ENCODE peak calls at places on chromosomes 16 and 17, in six cellular contexts. Y is right atrium auricular region; W is neuronal stem cell; H is aorta; E is A549; F is CD4-positive, alpha-beta T cell. D is an unnamed sample.

GRCh38 chr17:47967607-47968252 is 3.2 kb upstream of the CDK5RAP3 start:
- DNase-seq in H (no peak), Y (no peak), F (no peak), E (peak), W (no peak), D (no peak)

GRCh38 chr17:14301279-14301760 is 439 bp downstream of the HS3ST3B1 start:
- DNase-seq in H (no peak), E (peak), F (peak), W (no peak), Y (no peak), D (no peak)

GRCh38 chr16:58041628-58041955 is 16.0 kb downstream of the MMP15 start:
- DNase-seq in H (no peak), W (no peak), F (no peak), Y (no peak), E (no peak), D (no peak)

GRCh38 chr16:29900102-29900887 is at the start of gene ASPHD1:
- DNase-seq in F (peak), H (peak), E (peak), Y (no peak), W (peak), D (peak)

GRCh38 chr17:79844869-79845600 is 5.8 kb upstream of the CBX4 start:
- DNase-seq in Y (no peak), W (no peak), E (peak), H (peak), F (peak), D (no peak)

GRCh38 chr16:55562936-55563335 is 3.5 kb upstream of the CAPNS2 start:
- DNase-seq in E (no peak), Y (no peak), H (no peak), W (no peak), F (no peak), D (no peak)

GRCh38 chr17:10177921-10178788 is 20.3 kb downstream of the GAS7 start:
- DNase-seq in H (peak), F (no peak), Y (no peak), W (no peak), E (no peak), D (no peak)

GRCh38 chr17:14471052-14471451 is 170.2 kb downstream of the HS3ST3B1 start:
- DNase-seq in W (no peak), Y (no peak), E (peak), F (no peak), H (no peak), D (no peak)

GRCh38 chr16:55389426-55390073 is 65.5 kb downstream of the IRX6 start:
- DNase-seq in F (no peak), Y (no peak), W (no peak), H (no peak), E (no peak), D (peak)

GRCh38 chr17:61168506-61168905 is 231.1 kb upstream of the TBX2 start:
- DNase-seq in H (no peak), Y (no peak), F (no peak), E (no peak), W (no peak), D (no peak)

GRCh38 chr16:8026450-8026849 is 563.9 kb downstream of the TMEM114 start:
- DNase-seq in W (peak), F (no peak), E (no peak), Y (no peak), H (no peak), D (no peak)

GRCh38 chr16:85777583-85778310 is 21.6 kb downstream of the EMC8 start:
- DNase-seq in Y (no peak), E (no peak), F (no peak), W (no peak), H (no peak), D (no peak)

GRCh38 chr17:44119062-44119461 is 4.4 kb downstream of the HDAC5 start:
- DNase-seq in W (no peak), E (no peak), F (no peak), Y (no peak), H (no peak), D (no peak)

GRCh38 chr16:84689126-84689525 is 10.7 kb upstream of the USP10 start:
- DNase-seq in F (no peak), E (no peak), W (no peak), H (no peak), Y (no peak), D (no peak)

GRCh38 chr17:68461122-68461539 is 3.8 kb upstream of the WIPI1 start:
- DNase-seq in W (no peak), Y (no peak), H (no peak), F (no peak), E (no peak), D (no peak)
- H3K27ac ChIP-seq in W (no peak), Y (peak), H (no peak), F (no peak), E (no peak), D (no peak)

GRCh38 chr16:53304334-53304733 is 129.9 kb upstream of the RBL2 start:
- DNase-seq in W (no peak), E (no peak), Y (no peak), H (no peak), F (no peak), D (no peak)

GRCh38 chr16:53309457-53309856 is 124.8 kb upstream of the RBL2 start:
- DNase-seq in Y (no peak), H (no peak), F (no peak), W (no peak), E (no peak), D (no peak)

DNA sequence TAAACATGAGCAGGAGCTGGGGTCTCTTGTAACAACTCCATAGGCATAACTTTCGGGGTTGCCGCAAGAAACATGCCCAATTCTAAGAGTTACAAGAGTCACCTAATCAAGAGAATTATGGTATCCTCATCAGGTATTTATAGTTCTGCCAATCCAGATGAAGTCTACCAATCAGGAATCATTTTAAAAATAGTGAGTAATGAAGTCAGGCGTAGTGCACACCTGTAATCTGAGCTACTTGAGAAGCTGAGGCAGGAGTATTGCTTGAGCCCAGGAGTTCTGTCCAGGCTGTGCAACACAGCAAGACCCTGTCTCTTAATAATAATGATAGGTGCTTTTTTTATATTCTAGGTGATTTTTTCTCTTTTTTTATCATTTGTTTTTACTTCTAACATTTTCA is 128.5 kb upstream of the RBL2 start:
- DNase-seq in E (no peak), F (no peak), Y (no peak), W (no peak), H (no peak), D (no peak)
- H3K27ac ChIP-seq in E (no peak), F (no peak), Y (no peak), W (no peak), H (no peak), D (no peak)

DNA sequence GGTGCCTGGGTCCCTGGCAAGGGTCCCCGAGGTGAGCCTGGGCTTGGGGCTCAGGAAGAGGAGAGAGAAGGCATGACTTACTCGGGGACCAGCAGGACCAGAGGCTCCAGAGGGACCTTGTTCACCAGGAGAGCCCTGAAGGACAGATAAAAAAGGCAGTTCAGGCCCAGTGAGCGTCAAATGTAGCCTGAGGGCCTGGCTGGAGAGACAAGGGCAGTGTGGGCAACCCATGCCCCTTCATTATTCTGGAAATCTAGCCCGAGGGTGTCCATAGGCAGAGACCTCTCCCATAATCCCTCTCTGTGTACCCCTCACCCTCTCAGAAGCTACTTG is 14.1 kb downstream of the COL1A1 start:
- DNase-seq in H (no peak), Y (no peak), E (no peak), F (no peak), W (no peak), D (no peak)
- H3K27ac ChIP-seq in H (peak), Y (no peak), E (peak), F (no peak), W (no peak), D (no peak)

GRCh38 chr16:20871258-20871657 is 28.9 kb downstream of the DCUN1D3 start:
- DNase-seq in F (no peak), E (no peak), H (no peak), Y (no peak), W (no peak), D (no peak)
- H3K27ac ChIP-seq in F (no peak), E (no peak), H (peak), Y (peak), W (no peak), D (no peak)

GRCh38 chr17:81515530-81516041 is 3.0 kb upstream of the ACTG1 start:
- DNase-seq in H (no peak), E (no peak), Y (no peak), W (no peak), F (no peak), D (no peak)

GRCh38 chr17:81518113-81518784 is 5.7 kb upstream of the ACTG1 start:
- DNase-seq in W (no peak), Y (no peak), H (no peak), F (no peak), E (no peak), D (no peak)

GRCh38 chr17:81516439-81516838 is 3.8 kb upstream of the ACTG1 start:
- DNase-seq in E (no peak), Y (no peak), H (no peak), F (no peak), W (no peak), D (no peak)

GRCh38 chr17:81517339-81518112 is 4.9 kb upstream of the ACTG1 start:
- DNase-seq in Y (no peak), W (no peak), F (no peak), E (no peak), H (no peak), D (no peak)

DNA sequence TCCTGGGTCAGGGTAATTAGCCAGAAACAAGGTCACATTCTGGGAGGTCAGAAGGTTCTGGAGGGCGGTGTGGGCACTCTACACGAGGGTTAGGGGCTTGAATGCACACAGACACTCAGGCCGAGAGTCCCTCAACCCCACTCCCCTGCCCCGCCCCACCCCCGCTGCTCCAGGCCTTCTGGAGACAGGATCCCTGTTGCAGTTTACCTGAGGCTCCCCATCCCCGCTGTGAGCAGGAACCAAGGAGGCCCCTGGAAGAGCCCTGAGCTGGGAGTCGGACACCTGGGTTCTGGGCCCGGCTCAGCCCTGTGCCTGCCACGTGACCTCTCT is 4.4 kb upstream of the ACTG1 start:
- DNase-seq in Y (no peak), W (no peak), E (no peak), H (no peak), F (no peak), D (no peak)
- H3K27ac ChIP-seq in Y (peak), W (no peak), E (peak), H (peak), F (peak), D (no peak)

GRCh38 chr16:49811630-49812334 is 44.1 kb downstream of the ZNF423 start:
- DNase-seq in H (no peak), E (no peak), F (no peak), Y (no peak), W (no peak), D (no peak)
- H3K27ac ChIP-seq in H (no peak), E (no peak), F (no peak), Y (no peak), W (peak), D (no peak)

GRCh38 chr17:21284319-21285163 is at the start of gene MAP2K3:
- DNase-seq in Y (peak), F (peak), H (peak), E (peak), W (peak), D (peak)

GRCh38 chr17:21283482-21284318 is 811 bp upstream of the MAP2K3 start:
- DNase-seq in W (no peak), Y (no peak), F (no peak), E (no peak), H (peak), D (no peak)

GRCh38 chr17:21280081-21280518 is 4.4 kb upstream of the MAP2K3 start:
- DNase-seq in H (peak), F (peak), Y (peak), E (peak), W (peak), D (peak)

GRCh38 chr17:21282850-21283249 is 1.7 kb upstream of the MAP2K3 start:
- DNase-seq in F (no peak), H (no peak), W (no peak), Y (no peak), E (no peak), D (no peak)

GRCh38 chr17:21282231-21282630 is 2.3 kb upstream of the MAP2K3 start:
- DNase-seq in W (no peak), E (peak), Y (no peak), F (no peak), H (peak), D (no peak)
- H3K27ac ChIP-seq in W (no peak), E (peak), Y (peak), F (no peak), H (peak), D (peak)

GRCh38 chr17:59377410-59377809 is 46.0 kb downstream of the YPEL2 start:
- DNase-seq in H (peak), W (no peak), F (no peak), Y (no peak), E (no peak), D (no peak)
- H3K27ac ChIP-seq in H (peak), W (no peak), F (no peak), Y (peak), E (no peak), D (peak)

GRCh38 chr16:11977206-11978041 is 890 bp downstream of the SNX29 start:
- DNase-seq in Y (peak), W (no peak), E (no peak), H (no peak), F (no peak), D (no peak)
- H3K27ac ChIP-seq in Y (peak), W (no peak), E (peak), H (peak), F (no peak), D (peak)

GRCh38 chr17:76263896-76264295 is 1.3 kb upstream of the UBALD2 start:
- DNase-seq in H (no peak), E (no peak), W (no peak), Y (no peak), F (no peak), D (no peak)
- H3K27ac ChIP-seq in H (no peak), E (peak), W (no peak), Y (peak), F (peak), D (peak)